ENCODE peak calls at places on chromosome X, in nine cellular contexts. D, B, S, A, J, Q, F, W and I are unnamed samples.

GRCh38 chrX:11010476-11010875 is 100.7 kb upstream of the HCCS start:
- DNase-seq in J (no peak), F (no peak), D (peak; percentile 33), W (no peak), Q (no peak), B (peak; percentile 4), S (no peak), A (no peak), I (no peak)

GRCh38 chrX:132023117-132023895 is at the start of gene STK26:
- DNase-seq in W (peak; percentile 43), Q (peak; percentile 88), J (peak; percentile 80), F (peak; percentile 77), D (peak; percentile 84), B (peak; percentile 65), A (peak; percentile 77), S (peak; percentile 71), I (peak; percentile 82)

GRCh38 chrX:71492086-71493065 is 40.5 kb upstream of the OGT start:
- DNase-seq in A (peak; percentile 15), Q (no peak), S (peak; percentile 30), J (no peak), B (peak; percentile 80), D (peak; percentile 39), F (peak; percentile 39), W (no peak), I (no peak)

GRCh38 chrX:33336783-33337182 is 125.4 kb upstream of the DMD start:
- DNase-seq in W (no peak), J (peak; percentile 58), F (peak; percentile 15), A (no peak), S (no peak), D (peak; percentile 29), Q (peak; percentile 57), B (peak; percentile 1), I (peak; percentile 68)

GRCh38 chrX:24380273-24381036 is 20.0 kb downstream of the SUPT20HL1 start:
- DNase-seq in A (no peak), Q (no peak), B (no peak), W (no peak), S (no peak), J (no peak), F (no peak), D (no peak), I (no peak)

GRCh38 chrX:29397506-29397905 is 810.3 kb downstream of the IL1RAPL1 start:
- DNase-seq in Q (no peak), W (no peak), S (no peak), B (peak; percentile 1), D (no peak), J (no peak), F (no peak), A (no peak), I (no peak)

GRCh38 chrX:151419748-151420147 is 22.7 kb downstream of the VMA21 start:
- DNase-seq in W (no peak), J (no peak), S (no peak), B (peak; percentile 2), D (no peak), F (no peak), A (no peak), Q (peak; percentile 13), I (no peak)

GRCh38 chrX:75303795-75304194 is 29.9 kb downstream of the UPRT start:
- DNase-seq in D (no peak), F (no peak), J (no peak), S (no peak), B (peak; percentile 44), Q (no peak), A (no peak), W (no peak), I (no peak)

GRCh38 chrX:101491943-101492342 is 6.7 kb downstream of the ARMCX4 start:
- DNase-seq in A (peak; percentile 6), J (no peak), D (no peak), F (no peak), B (no peak), Q (no peak), W (no peak), S (no peak), I (no peak)

GRCh38 chrX:154485150-154486051 is 1.0 kb downstream of the UBL4A start:
- DNase-seq in F (peak; percentile 17), S (no peak), B (no peak), J (no peak), D (peak; percentile 9), Q (no peak), A (no peak), W (no peak), I (no peak)

GRCh38 chrX:71118032-71118984 is at the start of gene MED12:
- DNase-seq in F (peak; percentile 87), A (peak; percentile 88), D (peak; percentile 67), J (peak; percentile 88), S (peak; percentile 71), Q (peak; percentile 92), W (no peak), B (peak; percentile 83), I (peak; percentile 77)

GRCh38 chrX:7711167-7711566 is 131.8 kb upstream of the VCX start:
- DNase-seq in W (no peak), A (no peak), J (no peak), Q (no peak), B (peak; percentile 0), S (peak; percentile 6), D (no peak), F (no peak), I (no peak)

GRCh38 chrX:54529166-54529558 is 857 bp upstream of the GNL3L start:
- DNase-seq in S (no peak), F (no peak), J (no peak), W (no peak), A (no peak), Q (no peak), D (no peak), B (no peak), I (no peak)

GRCh38 chrX:136861877-136862276 is 18.6 kb downstream of the RBMX start:
- DNase-seq in W (no peak), S (no peak), A (no peak), Q (no peak), D (no peak), B (no peak), F (no peak), J (no peak), I (no peak)

GRCh38 chrX:11408783-11409182 is 115.6 kb downstream of the AMELX start:
- DNase-seq in D (no peak), B (no peak), A (no peak), Q (no peak), J (no peak), W (no peak), F (no peak), S (no peak), I (no peak)

GRCh38 chrX:115892787-115893671 is 277.5 kb upstream of the AGTR2 start:
- DNase-seq in F (peak; percentile 38), W (peak; percentile 40), S (peak; percentile 44), Q (peak; percentile 62), B (peak; percentile 17), J (no peak), D (peak; percentile 71), A (peak; percentile 70), I (no peak)
- H3K27ac ChIP-seq in F (no peak overlapping the region), W (peak overlapping the region; percentile 29), S (no peak overlapping the region), Q (no peak overlapping the region), B (no peak overlapping the region), J (no peak overlapping the region), D (peak overlapping the region; percentile 86), A (peak overlapping the region; percentile 58), I (no peak overlapping the region)

GRCh38 chrX:125203737-125204578 is 115.7 kb upstream of the TEX13C start:
- DNase-seq in S (peak; percentile 7), J (peak; percentile 41), F (peak; percentile 59), D (peak; percentile 37), B (peak; percentile 20), A (peak; percentile 27), W (no peak), Q (peak; percentile 70), I (no peak)
- H3K4me3 ChIP-seq in S (peak overlapping the region; percentile 61), J (peak overlapping the region; percentile 21), F (peak overlapping the region; percentile 65), D (peak overlapping the region; percentile 63), B (peak overlapping the region; percentile 58), A (no peak overlapping the region), W (no peak overlapping the region), Q (peak overlapping the region; percentile 41), I (no peak overlapping the region)

GRCh38 chrX:110089656-110090404 is 86.9 kb downstream of the TMEM164 start:
- DNase-seq in B (no peak), W (no peak), S (no peak), J (no peak), F (no peak), Q (no peak), A (no peak), D (no peak), I (no peak)

GRCh38 chrX:110086162-110086915 is 83.4 kb downstream of the TMEM164 start:
- DNase-seq in D (peak; percentile 73), A (no peak), F (no peak), Q (no peak), B (peak; percentile 17), S (no peak), J (no peak), W (no peak), I (no peak)

GRCh38 chrX:110082156-110082555 is 79.2 kb downstream of the TMEM164 start:
- DNase-seq in J (no peak), Q (no peak), D (peak; percentile 67), F (no peak), S (no peak), B (peak; percentile 79), W (no peak), A (no peak), I (no peak)

GRCh38 chrX:110087485-110088356 is 84.8 kb downstream of the TMEM164 start:
- DNase-seq in F (no peak), Q (no peak), A (no peak), D (peak; percentile 91), J (peak; percentile 50), B (peak; percentile 90), S (no peak), W (peak; percentile 43), I (no peak)

DNA sequence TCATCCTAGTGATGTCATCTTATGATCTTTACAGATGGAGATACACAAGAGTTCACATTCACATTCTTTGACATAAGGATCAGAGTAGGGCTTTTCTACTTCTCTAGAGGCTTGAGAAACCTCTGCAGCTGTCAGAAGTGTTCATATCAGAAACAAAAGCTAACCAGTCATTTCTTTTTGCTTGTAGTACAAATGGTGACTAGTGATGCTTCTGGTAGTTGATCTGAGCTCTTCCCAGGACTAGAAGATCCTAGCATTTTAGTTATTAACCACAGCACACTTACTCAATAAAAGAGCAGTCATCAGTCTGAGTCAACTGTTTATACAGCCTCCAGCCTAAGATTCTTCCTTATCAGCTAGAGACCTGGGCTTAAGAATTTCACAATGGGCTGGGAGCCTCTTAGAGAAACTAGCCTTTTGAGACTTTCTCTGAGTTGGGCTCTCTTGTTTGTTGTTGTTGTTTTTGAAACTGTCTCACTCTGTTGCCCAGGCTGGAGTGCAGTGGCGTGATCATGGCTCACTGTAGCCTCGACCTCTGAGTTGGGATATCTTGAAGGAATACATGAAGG is 84.1 kb downstream of the TMEM164 start:
- DNase-seq in S (no peak), W (peak; percentile 59), Q (peak; percentile 7), J (peak; percentile 64), B (peak; percentile 90), A (no peak), D (peak; percentile 90), F (peak; percentile 8), I (no peak)
- TF ChIP-seq EZH2phosphoT487 in S (no peak), W (no peak), Q (no peak), J (no peak), B (no peak), A (no peak), D (no peak), F (no peak), I (no peak)

DNA sequence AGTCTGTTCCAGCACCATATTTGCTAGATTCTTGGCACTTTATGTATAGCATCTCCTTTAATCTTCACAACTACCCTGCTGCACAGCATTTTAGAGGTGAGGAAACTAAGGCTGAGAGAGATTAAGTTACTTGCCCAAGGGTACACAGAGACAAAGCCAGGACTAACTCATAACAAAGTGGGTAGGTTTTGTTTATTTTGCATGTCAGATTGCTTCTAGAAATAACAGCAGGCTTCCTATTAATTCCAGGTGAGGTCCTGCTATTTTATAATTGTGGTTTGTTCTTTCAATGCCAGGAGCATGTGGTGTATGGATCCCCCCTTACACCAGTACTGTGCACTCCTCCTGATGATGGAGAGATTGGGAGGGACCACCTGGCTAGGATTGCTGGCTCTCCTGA is 15.0 kb downstream of the TCEANC start:
- DNase-seq in A (no peak), F (no peak), W (no peak), D (peak; percentile 26), J (no peak), Q (no peak), B (no peak), S (no peak), I (no peak)
- H3K27ac ChIP-seq in A (no peak overlapping the region), F (no peak overlapping the region), W (no peak overlapping the region), D (peak overlapping the region; percentile 84), J (no peak overlapping the region), Q (no peak overlapping the region), B (no peak overlapping the region), S (no peak overlapping the region), I (no peak overlapping the region)